ENCODE peak calls at places on chromosomes 12 and 14, in five cellular contexts. One of them, this sample, is unnamed.

GRCh38 chr14:71552809-71553208 is 379.4 kb upstream of the RGS6 start:
- DNase-seq in aorta: no peak
- DNase-seq in CD8-positive, alpha-beta T cell: no peak
- DNase-seq in left ventricle myocardium inferior: no peak
- DNase-seq in uterus: no peak
- DNase-seq in this sample: no peak

GRCh38 chr12:74725154-74725553 is 187.5 kb downstream of the ATXN7L3B start:
- DNase-seq in aorta: no peak
- DNase-seq in CD8-positive, alpha-beta T cell: no peak
- DNase-seq in left ventricle myocardium inferior: no peak
- DNase-seq in uterus: no peak
- DNase-seq in this sample: no peak

GRCh38 chr14:37579250-37579649 is 15.8 kb downstream of the FOXA1 start:
- DNase-seq in aorta: no peak
- DNase-seq in CD8-positive, alpha-beta T cell: no peak
- DNase-seq in left ventricle myocardium inferior: no peak
- DNase-seq in uterus: no peak
- DNase-seq in this sample: no peak

GRCh38 chr14:23910081-23910875 is 43.3 kb upstream of the DHRS4 start:
- DNase-seq in aorta: no peak
- DNase-seq in CD8-positive, alpha-beta T cell: no peak
- DNase-seq in left ventricle myocardium inferior: no peak
- DNase-seq in uterus: no peak
- DNase-seq in this sample: no peak

GRCh38 chr14:65164068-65164824 is 61.9 kb upstream of the MAX start:
- DNase-seq in aorta: no peak
- DNase-seq in CD8-positive, alpha-beta T cell: peak; percentile 5
- DNase-seq in left ventricle myocardium inferior: no peak
- DNase-seq in uterus: no peak
- DNase-seq in this sample: no peak

GRCh38 chr12:29133141-29133540 is 15.9 kb upstream of the FAR2 start:
- DNase-seq in aorta: no peak
- DNase-seq in CD8-positive, alpha-beta T cell: no peak
- DNase-seq in left ventricle myocardium inferior: no peak
- DNase-seq in uterus: no peak
- DNase-seq in this sample: no peak

GRCh38 chr14:87601011-87601410 is 392.0 kb downstream of the GALC start:
- DNase-seq in aorta: no peak
- DNase-seq in CD8-positive, alpha-beta T cell: no peak
- DNase-seq in left ventricle myocardium inferior: no peak
- DNase-seq in uterus: peak; percentile 56
- DNase-seq in this sample: no peak

GRCh38 chr12:6093764-6094163 is 30.7 kb downstream of the VWF start:
- DNase-seq in aorta: no peak
- DNase-seq in CD8-positive, alpha-beta T cell: no peak
- DNase-seq in left ventricle myocardium inferior: no peak
- DNase-seq in uterus: no peak
- DNase-seq in this sample: no peak

GRCh38 chr14:23579311-23579630 is 681 bp upstream of the JPH4 start:
- DNase-seq in aorta: no peak
- DNase-seq in CD8-positive, alpha-beta T cell: no peak
- DNase-seq in left ventricle myocardium inferior: no peak
- DNase-seq in uterus: no peak
- DNase-seq in this sample: no peak

GRCh38 chr12:2372178-2372577 is 319.4 kb downstream of the CACNA1C start:
- DNase-seq in aorta: no peak
- DNase-seq in CD8-positive, alpha-beta T cell: no peak
- DNase-seq in left ventricle myocardium inferior: no peak
- DNase-seq in uterus: no peak
- DNase-seq in this sample: no peak

GRCh38 chr12:6951551-6952120 is 480 bp downstream of the PTPN6 start:
- DNase-seq in aorta: peak; percentile 73
- DNase-seq in CD8-positive, alpha-beta T cell: no peak
- DNase-seq in left ventricle myocardium inferior: no peak
- DNase-seq in uterus: no peak
- DNase-seq in this sample: peak; percentile 73

GRCh38 chr12:510071-510825 is 50.5 kb downstream of the B4GALNT3 start:
- DNase-seq in aorta: no peak
- DNase-seq in CD8-positive, alpha-beta T cell: no peak
- DNase-seq in left ventricle myocardium inferior: no peak
- DNase-seq in uterus: no peak
- DNase-seq in this sample: peak; percentile 86

GRCh38 chr12:15152864-15153263 is 68.4 kb downstream of the RERG start:
- DNase-seq in aorta: no peak
- DNase-seq in CD8-positive, alpha-beta T cell: no peak
- DNase-seq in left ventricle myocardium inferior: no peak
- DNase-seq in uterus: no peak
- DNase-seq in this sample: no peak

GRCh38 chr14:55913324-55914035 is 204.7 kb upstream of the PELI2 start:
- DNase-seq in aorta: no peak
- DNase-seq in CD8-positive, alpha-beta T cell: no peak
- DNase-seq in left ventricle myocardium inferior: peak; percentile 25
- DNase-seq in uterus: no peak
- DNase-seq in this sample: peak; percentile 74

GRCh38 chr12:20024194-20024593 is 344.1 kb upstream of the PDE3A start:
- DNase-seq in aorta: no peak
- DNase-seq in CD8-positive, alpha-beta T cell: no peak
- DNase-seq in left ventricle myocardium inferior: no peak
- DNase-seq in uterus: no peak
- DNase-seq in this sample: no peak

GRCh38 chr14:51367600-51367931 is 127.5 kb downstream of the TMX1 start:
- DNase-seq in aorta: no peak
- DNase-seq in CD8-positive, alpha-beta T cell: no peak
- DNase-seq in left ventricle myocardium inferior: no peak
- DNase-seq in uterus: no peak
- DNase-seq in this sample: no peak

GRCh38 chr12:46300906-46301305 is 32.1 kb upstream of the SLC38A1 start:
- DNase-seq in aorta: no peak
- DNase-seq in CD8-positive, alpha-beta T cell: no peak
- DNase-seq in left ventricle myocardium inferior: peak; percentile 24
- DNase-seq in uterus: no peak
- DNase-seq in this sample: no peak

GRCh38 chr14:31529053-31529452 is 32.2 kb upstream of the NUBPL start:
- DNase-seq in aorta: no peak
- DNase-seq in CD8-positive, alpha-beta T cell: no peak
- DNase-seq in left ventricle myocardium inferior: no peak
- DNase-seq in uterus: no peak
- DNase-seq in this sample: no peak

GRCh38 chr14:85963486-85963885 is 433.5 kb downstream of the FLRT2 start:
- DNase-seq in aorta: no peak
- DNase-seq in CD8-positive, alpha-beta T cell: no peak
- DNase-seq in left ventricle myocardium inferior: no peak
- DNase-seq in uterus: no peak
- DNase-seq in this sample: no peak

GRCh38 chr12:47881826-47882427 is 22.9 kb downstream of the VDR start:
- DNase-seq in aorta: no peak
- DNase-seq in CD8-positive, alpha-beta T cell: no peak
- DNase-seq in left ventricle myocardium inferior: no peak
- DNase-seq in uterus: peak; percentile 28
- DNase-seq in this sample: peak; percentile 71

GRCh38 chr12:110304061-110304551 is 23.1 kb downstream of the ATP2A2 start:
- DNase-seq in aorta: no peak
- DNase-seq in CD8-positive, alpha-beta T cell: no peak
- DNase-seq in left ventricle myocardium inferior: no peak
- DNase-seq in uterus: no peak
- DNase-seq in this sample: no peak

GRCh38 chr12:38872181-38872580 is 33.2 kb downstream of the CPNE8 start:
- DNase-seq in aorta: no peak
- DNase-seq in CD8-positive, alpha-beta T cell: no peak
- DNase-seq in left ventricle myocardium inferior: no peak
- DNase-seq in uterus: no peak
- DNase-seq in this sample: no peak

GRCh38 chr12:30882706-30883105 is 43.8 kb upstream of the TSPAN11 start:
- DNase-seq in aorta: no peak
- DNase-seq in CD8-positive, alpha-beta T cell: no peak
- DNase-seq in left ventricle myocardium inferior: no peak
- DNase-seq in uterus: no peak
- DNase-seq in this sample: no peak

GRCh38 chr14:21860172-21860571 is 186.6 kb upstream of the OR4E1 start:
- DNase-seq in aorta: no peak
- DNase-seq in CD8-positive, alpha-beta T cell: no peak
- DNase-seq in left ventricle myocardium inferior: no peak
- DNase-seq in uterus: no peak
- DNase-seq in this sample: no peak

GRCh38 chr12:68561830-68562229 is 48.9 kb upstream of the RAP1B start:
- DNase-seq in aorta: no peak
- DNase-seq in CD8-positive, alpha-beta T cell: no peak
- DNase-seq in left ventricle myocardium inferior: no peak
- DNase-seq in uterus: no peak
- DNase-seq in this sample: no peak

GRCh38 chr12:68559984-68560822 is 50.5 kb upstream of the RAP1B start:
- DNase-seq in aorta: no peak
- DNase-seq in CD8-positive, alpha-beta T cell: no peak
- DNase-seq in left ventricle myocardium inferior: peak; percentile 34
- DNase-seq in uterus: peak; percentile 17
- DNase-seq in this sample: no peak

GRCh38 chr12:68565391-68565903 is 45.3 kb upstream of the RAP1B start:
- DNase-seq in aorta: no peak
- DNase-seq in CD8-positive, alpha-beta T cell: no peak
- DNase-seq in left ventricle myocardium inferior: no peak
- DNase-seq in uterus: no peak
- DNase-seq in this sample: no peak

GRCh38 chr12:68560823-68561422 is 49.8 kb upstream of the RAP1B start:
- DNase-seq in aorta: no peak
- DNase-seq in CD8-positive, alpha-beta T cell: no peak
- DNase-seq in left ventricle myocardium inferior: no peak
- DNase-seq in uterus: no peak
- DNase-seq in this sample: no peak

DNA sequence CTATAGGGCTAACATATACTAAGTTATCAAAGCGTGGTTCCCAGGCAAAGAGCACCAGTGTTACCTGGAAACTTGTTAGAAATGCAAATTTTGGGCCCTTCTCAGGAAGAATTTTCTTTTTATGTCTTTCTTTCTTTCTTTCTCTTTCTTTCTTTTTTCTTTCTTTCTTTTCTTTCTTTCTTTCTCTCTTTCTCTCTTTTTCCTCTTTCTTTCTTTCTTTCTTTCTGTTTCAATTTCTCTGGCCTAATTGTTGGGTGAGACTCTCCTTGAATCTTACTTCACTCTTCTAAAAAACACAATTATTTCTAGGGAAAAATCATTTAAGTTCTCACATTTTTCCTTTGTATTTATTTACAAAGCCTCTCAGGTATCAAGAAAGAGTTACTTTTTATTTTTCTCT is 46.5 kb upstream of the RAP1B start:
- DNase-seq in aorta: no peak
- DNase-seq in CD8-positive, alpha-beta T cell: no peak
- DNase-seq in left ventricle myocardium inferior: no peak
- DNase-seq in uterus: no peak
- DNase-seq in this sample: no peak
- H3K4me1 ChIP-seq in aorta: peaks cover 1% of the 10 kb centered on the region
- H3K4me1 ChIP-seq in CD8-positive, alpha-beta T cell: peaks cover 17% of the 10 kb centered on the region
- H3K4me1 ChIP-seq in left ventricle myocardium inferior: peaks cover 13% of the 10 kb centered on the region
- H3K4me1 ChIP-seq in uterus: no peaks in the 10 kb centered on the region
- H3K4me1 ChIP-seq in this sample: no peaks in the 10 kb centered on the region

DNA sequence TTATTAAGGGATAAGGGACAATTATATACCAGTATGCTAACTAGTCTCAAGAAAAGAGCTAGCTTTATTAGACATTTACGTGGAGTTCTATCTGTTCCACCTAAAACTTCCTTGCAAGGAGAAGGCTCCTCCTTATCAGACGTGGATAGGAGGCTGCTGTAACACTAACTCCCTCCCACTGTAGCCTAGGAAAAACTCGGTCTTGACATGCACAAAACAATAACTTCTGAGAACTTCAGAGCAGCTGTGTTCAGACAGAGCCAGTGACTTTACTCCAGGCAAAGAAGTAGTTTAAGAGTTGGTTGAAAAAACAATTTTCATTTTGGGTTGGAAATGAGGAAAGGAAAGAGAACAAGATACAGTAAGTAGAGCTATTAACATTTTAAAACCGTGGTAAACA is 2.7 kb downstream of the ATF7 start:
- DNase-seq in aorta: no peak
- DNase-seq in CD8-positive, alpha-beta T cell: no peak
- DNase-seq in left ventricle myocardium inferior: no peak
- DNase-seq in uterus: no peak
- DNase-seq in this sample: no peak
- H3K4me3 ChIP-seq in aorta: peak overlapping the region; percentile 84
- H3K4me3 ChIP-seq in CD8-positive, alpha-beta T cell: no peak overlapping the region
- H3K4me3 ChIP-seq in left ventricle myocardium inferior: peak overlapping the region; percentile 79
- H3K4me3 ChIP-seq in uterus: peak overlapping the region; percentile 70
- H3K4me3 ChIP-seq in this sample: peak overlapping the region; percentile 84

DNA sequence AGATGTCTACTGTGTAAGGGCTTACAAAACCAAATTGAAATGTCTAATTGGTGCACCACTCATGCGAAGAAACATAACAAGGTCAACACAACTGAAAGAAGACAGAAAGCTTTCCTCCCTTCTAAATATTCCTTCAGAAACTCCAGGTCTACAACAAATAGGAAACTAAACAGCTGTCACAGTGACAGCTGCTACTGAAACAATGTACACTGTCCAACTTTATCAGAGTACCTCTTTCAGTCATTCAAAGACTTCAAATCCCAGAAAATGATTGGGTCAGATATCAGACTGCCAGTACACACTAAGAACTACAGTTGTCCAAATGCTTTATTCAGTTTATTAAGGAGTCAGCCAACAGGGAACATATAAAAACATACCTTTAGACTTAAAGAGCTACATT is 35.2 kb downstream of the CEP128 start:
- DNase-seq in aorta: no peak
- DNase-seq in CD8-positive, alpha-beta T cell: no peak
- DNase-seq in left ventricle myocardium inferior: no peak
- DNase-seq in uterus: no peak
- DNase-seq in this sample: no peak
- H3K4me1 ChIP-seq in aorta: no peaks in the 10 kb centered on the region
- H3K4me1 ChIP-seq in CD8-positive, alpha-beta T cell: no peaks in the 10 kb centered on the region
- H3K4me1 ChIP-seq in left ventricle myocardium inferior: no peaks in the 10 kb centered on the region
- H3K4me1 ChIP-seq in uterus: no peaks in the 10 kb centered on the region
- H3K4me1 ChIP-seq in this sample: no peaks in the 10 kb centered on the region

GRCh38 chr12:32106517-32107366 is at the start of gene BICD1:
- DNase-seq in aorta: peak; percentile 97
- DNase-seq in CD8-positive, alpha-beta T cell: peak; percentile 61
- DNase-seq in left ventricle myocardium inferior: peak; percentile 90
- DNase-seq in uterus: peak; percentile 91
- DNase-seq in this sample: peak; percentile 96

GRCh38 chr12:32110417-32110816 is 3.8 kb downstream of the BICD1 start:
- DNase-seq in aorta: no peak
- DNase-seq in CD8-positive, alpha-beta T cell: no peak
- DNase-seq in left ventricle myocardium inferior: no peak
- DNase-seq in uterus: no peak
- DNase-seq in this sample: no peak

GRCh38 chr12:32110942-32111341 is 4.3 kb downstream of the BICD1 start:
- DNase-seq in aorta: no peak
- DNase-seq in CD8-positive, alpha-beta T cell: no peak
- DNase-seq in left ventricle myocardium inferior: no peak
- DNase-seq in uterus: no peak
- DNase-seq in this sample: no peak

GRCh38 chr12:32107376-32108267 is 975 bp downstream of the BICD1 start:
- DNase-seq in aorta: no peak
- DNase-seq in CD8-positive, alpha-beta T cell: peak; percentile 1
- DNase-seq in left ventricle myocardium inferior: no peak
- DNase-seq in uterus: peak; percentile 27
- DNase-seq in this sample: no peak

GRCh38 chr12:32108829-32109228 is 2.2 kb downstream of the BICD1 start:
- DNase-seq in aorta: no peak
- DNase-seq in CD8-positive, alpha-beta T cell: no peak
- DNase-seq in left ventricle myocardium inferior: no peak
- DNase-seq in uterus: no peak
- DNase-seq in this sample: no peak
- H3K4me3 ChIP-seq in aorta: no peak overlapping the region
- H3K4me3 ChIP-seq in CD8-positive, alpha-beta T cell: no peak overlapping the region
- H3K4me3 ChIP-seq in left ventricle myocardium inferior: no peak overlapping the region
- H3K4me3 ChIP-seq in uterus: peak overlapping the region; percentile 95
- H3K4me3 ChIP-seq in this sample: peak overlapping the region; percentile 21

GRCh38 chr12:127060310-127060847 is 1206.6 kb upstream of the TMEM132C start:
- DNase-seq in aorta: no peak
- DNase-seq in CD8-positive, alpha-beta T cell: no peak
- DNase-seq in left ventricle myocardium inferior: no peak
- DNase-seq in uterus: no peak
- DNase-seq in this sample: no peak
- H3K4me1 ChIP-seq in aorta: no peaks in the 10 kb centered on the region
- H3K4me1 ChIP-seq in CD8-positive, alpha-beta T cell: no peaks in the 10 kb centered on the region
- H3K4me1 ChIP-seq in left ventricle myocardium inferior: no peaks in the 10 kb centered on the region
- H3K4me1 ChIP-seq in uterus: no peaks in the 10 kb centered on the region
- H3K4me1 ChIP-seq in this sample: no peaks in the 10 kb centered on the region

This sample was measured in kidney.